ENCODE peak calls at places on chromosomes 16 and 17, in nine cellular contexts. G is NCI-H1930; W is amniotic epithelial cell; T is stomach; N is Caki2; F is retinal pigment epithelial cell; M is kidney epithelial cell; Y is mucosa of descending colon; U is naive thymus-derived CD8-positive, alpha-beta T cell. R is an unnamed sample.

GRCh38 chr17:55731586-55732250 is 9.1 kb upstream of the TMEM100 start:
- DNase-seq in G (no peak), W (peak), T (no peak), N (no peak), F (no peak), M (no peak), Y (no peak), U (no peak), R (no peak)

GRCh38 chr16:4574919-4575705 is 19.0 kb downstream of the C16orf96 start:
- DNase-seq in G (no peak), W (no peak), T (peak), N (no peak), F (no peak), M (no peak), Y (no peak), U (no peak), R (no peak)

GRCh38 chr16:66007717-66008116 is 358.8 kb upstream of the CDH5 start:
- DNase-seq in G (no peak), W (peak), T (no peak), N (no peak), F (no peak), M (no peak), Y (no peak), U (no peak), R (no peak)

GRCh38 chr17:78645421-78646295 is 68.5 kb upstream of the DNAH17 start:
- DNase-seq in G (no peak), W (peak), T (peak), N (no peak), F (no peak), M (no peak), Y (peak), U (peak), R (no peak)

GRCh38 chr17:72063262-72063661 is 57.6 kb upstream of the SOX9 start:
- DNase-seq in G (no peak), W (no peak), T (no peak), N (no peak), F (no peak), M (no peak), Y (no peak), U (no peak), R (no peak)

GRCh38 chr17:2959371-2960130 is 103.9 kb downstream of the OR1D5 start:
- DNase-seq in G (no peak), W (no peak), T (peak), N (no peak), F (no peak), M (no peak), Y (no peak), U (no peak), R (no peak)

GRCh38 chr17:81998222-81998621 is 20.8 kb downstream of the ASPSCR1 start:
- DNase-seq in G (no peak), W (no peak), T (no peak), N (no peak), F (no peak), M (no peak), Y (no peak), U (no peak), R (no peak)

GRCh38 chr17:68322630-68323029 is 31.3 kb downstream of the ARSG start:
- DNase-seq in G (no peak), W (no peak), T (no peak), N (no peak), F (no peak), M (no peak), Y (no peak), U (no peak), R (no peak)

GRCh38 chr17:77328823-77329740 is 188.3 kb downstream of the SEC14L1 start:
- DNase-seq in G (no peak), W (no peak), T (peak), N (no peak), F (no peak), M (no peak), Y (no peak), U (no peak), R (no peak)

GRCh38 chr16:69324013-69324531 is 6.3 kb downstream of the PDF start:
- DNase-seq in G (no peak), W (no peak), T (peak), N (no peak), F (no peak), M (no peak), Y (peak), U (no peak), R (no peak)

GRCh38 chr17:67218385-67218950 is 26.5 kb downstream of the HELZ start:
- DNase-seq in G (no peak), W (peak), T (no peak), N (no peak), F (no peak), M (peak), Y (no peak), U (no peak), R (no peak)

R was measured in epithelial cell of prostate.